ENCODE peak calls at places on chromosomes 1 and 21, in six cellular contexts. U is HFFc6, S is NCI-H1092, M is amniotic stem cell, Y is fibroblast of gingiva, F is neural crest cell. N is an unnamed sample.

GRCh38 chr1:22788298-22788697 is 77.7 kb downstream of the EPHB2 start:
- DNase-seq in U (no peak), S (no peak), M (no peak), Y (no peak), F (no peak), N (no peak)

GRCh38 chr1:17212009-17212408 is 7.1 kb downstream of the PADI1 start:
- DNase-seq in U (no peak), S (no peak), M (no peak), Y (no peak), F (no peak), N (no peak)

GRCh38 chr1:172476218-172476811 is 32.4 kb upstream of the PIGC start:
- DNase-seq in U (no peak), S (no peak), M (no peak), Y (no peak), F (no peak), N (no peak)

GRCh38 chr21:39040494-39041110 is 142.6 kb downstream of the PSMG1 start:
- DNase-seq in U (no peak), S (no peak), M (no peak), Y (no peak), F (no peak), N (no peak)

GRCh38 chr1:194339451-194339850 is 1153.0 kb upstream of the B3GALT2 start:
- DNase-seq in U (no peak), S (no peak), M (no peak), Y (no peak), F (no peak), N (no peak)

GRCh38 chr21:18245493-18245967 is 897 bp downstream of the CHODL start:
- DNase-seq in U (no peak), S (peak; percentile 50), M (no peak), Y (peak; percentile 1), F (peak; percentile 8), N (no peak)

GRCh38 chr1:3274972-3275371 is 179.5 kb upstream of the ARHGEF16 start:
- DNase-seq in U (no peak), S (no peak), M (no peak), Y (no peak), F (no peak), N (no peak)

GRCh38 chr1:119291611-119292206 is 76.9 kb upstream of the HAO2 start:
- DNase-seq in U (peak; percentile 15), S (no peak), M (no peak), Y (peak; percentile 43), F (no peak), N (no peak)

GRCh38 chr1:47755368-47755990 is 241.7 kb downstream of the TRABD2B start:
- DNase-seq in U (no peak), S (no peak), M (no peak), Y (no peak), F (peak; percentile 16), N (no peak)

GRCh38 chr1:223256034-223256433 is 107.9 kb downstream of the SUSD4 start:
- DNase-seq in U (no peak), S (no peak), M (no peak), Y (no peak), F (no peak), N (no peak)

GRCh38 chr1:91523462-91523861 is 22.8 kb downstream of the CDC7 start:
- DNase-seq in U (no peak), S (no peak), M (no peak), Y (no peak), F (no peak), N (no peak)